ENCODE peak calls at places on chromosomes 12 and 14, in four cellular contexts. G is body of pancreas, W is omental fat pad, B is epithelial cell of esophagus. D is an unnamed sample.

GRCh38 chr12:49201595-49202295 is 12.9 kb upstream of the TUBA1A start:
- DNase-seq in G (no peak), W (no peak), B (peak), D (no peak)

GRCh38 chr14:28467611-28468010 is 299.0 kb upstream of the FOXG1 start:
- DNase-seq in G (no peak), W (no peak), B (no peak), D (no peak)

GRCh38 chr14:54000341-54000811 is 43.8 kb upstream of the BMP4 start:
- DNase-seq in G (no peak), W (no peak), B (peak), D (no peak)

GRCh38 chr12:56933826-56934625 is at the start of gene SDR9C7:
- DNase-seq in G (no peak), W (no peak), B (peak), D (no peak)

GRCh38 chr14:71891970-71892369 is 40.3 kb upstream of the RGS6 start:
- DNase-seq in G (no peak), W (no peak), B (no peak), D (no peak)

GRCh38 chr14:53035796-53036195 is 84.9 kb upstream of the FERMT2 start:
- DNase-seq in G (no peak), W (no peak), B (no peak), D (no peak)

GRCh38 chr12:13273850-13274249 is 77.3 kb downstream of the EMP1 start:
- DNase-seq in G (no peak), W (no peak), B (no peak), D (no peak)

GRCh38 chr14:68598621-68599447 is 194.0 kb downstream of the ZFP36L1 start:
- DNase-seq in G (peak), W (no peak), B (peak), D (peak)

GRCh38 chr12:131388164-131388795 is 322.6 kb upstream of the SFSWAP start:
- DNase-seq in G (no peak), W (no peak), B (no peak), D (no peak)

GRCh38 chr14:77123381-77124344 is 17.9 kb downstream of the ZDHHC22 start:
- DNase-seq in G (peak), W (no peak), B (peak), D (peak)

GRCh38 chr14:20435454-20436362 is at the start of gene KLHL33:
- DNase-seq in G (no peak), W (no peak), B (no peak), D (no peak)

GRCh38 chr12:54879132-54879531 is 24.8 kb downstream of the MUCL1 start:
- DNase-seq in G (no peak), W (no peak), B (no peak), D (no peak)

GRCh38 chr12:130713581-130713991 is 2.5 kb downstream of the RIMBP2 start:
- DNase-seq in G (no peak), W (no peak), B (no peak), D (no peak)

GRCh38 chr12:26787125-26787495 is 45.9 kb downstream of the ITPR2 start:
- DNase-seq in G (no peak), W (no peak), B (peak), D (no peak)

GRCh38 chr12:68686262-68686594 is 550 bp upstream of the NUP107 start:
- DNase-seq in G (no peak), W (no peak), B (no peak), D (no peak)

GRCh38 chr14:55136868-55137785 is 8.1 kb downstream of the LGALS3 start:
- DNase-seq in G (peak), W (no peak), B (no peak), D (no peak)

GRCh38 chr12:100843061-100843460 is 48.5 kb downstream of the ANO4 start:
- DNase-seq in G (no peak), W (no peak), B (no peak), D (no peak)

DNA sequence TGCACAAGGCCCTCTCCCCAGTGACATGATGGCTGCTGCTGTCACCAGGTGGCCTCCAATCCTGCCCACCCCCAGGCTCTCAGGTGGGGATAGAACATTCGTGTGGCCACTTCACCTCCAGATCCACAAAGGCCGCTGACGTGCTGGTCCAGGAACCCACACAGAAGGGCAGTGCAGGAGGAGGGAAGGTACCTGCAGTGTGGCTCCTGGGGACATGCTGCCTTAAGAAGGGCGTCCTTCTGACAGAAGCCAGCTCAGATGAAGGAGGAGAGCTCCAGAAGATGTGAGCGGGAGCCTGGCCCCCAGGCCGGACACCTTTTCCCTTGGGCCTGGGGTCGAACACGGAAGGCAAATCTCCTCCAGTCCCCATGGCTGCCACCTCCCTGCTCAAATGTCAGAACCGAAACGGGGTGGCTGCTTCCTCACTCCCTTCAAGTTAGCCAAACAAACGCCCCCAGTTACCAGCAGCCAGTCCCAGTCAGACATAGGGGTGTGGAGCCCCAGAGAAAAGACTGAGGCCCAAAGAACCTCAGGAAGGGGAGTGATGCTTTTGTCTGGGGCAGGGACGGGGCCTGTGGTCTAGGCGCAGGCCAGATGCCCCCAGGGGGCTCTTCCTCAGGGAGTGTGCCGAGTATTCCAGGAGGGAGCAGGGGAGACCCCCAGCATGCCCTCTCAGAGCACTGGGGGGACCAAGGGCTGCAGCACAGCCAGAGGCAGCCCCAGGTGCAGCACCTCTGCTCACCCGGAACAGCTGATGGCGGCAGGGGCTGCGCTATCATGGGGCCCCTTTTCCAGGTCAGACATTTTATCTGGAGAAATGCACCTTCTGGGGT is 155.9 kb downstream of the CALM1 start:
- DNase-seq in G (no peak), W (no peak), B (no peak), D (no peak)
- TF ChIP-seq CTCF in G (no peak), W (no peak), B (no peak), D (no peak)

DNA sequence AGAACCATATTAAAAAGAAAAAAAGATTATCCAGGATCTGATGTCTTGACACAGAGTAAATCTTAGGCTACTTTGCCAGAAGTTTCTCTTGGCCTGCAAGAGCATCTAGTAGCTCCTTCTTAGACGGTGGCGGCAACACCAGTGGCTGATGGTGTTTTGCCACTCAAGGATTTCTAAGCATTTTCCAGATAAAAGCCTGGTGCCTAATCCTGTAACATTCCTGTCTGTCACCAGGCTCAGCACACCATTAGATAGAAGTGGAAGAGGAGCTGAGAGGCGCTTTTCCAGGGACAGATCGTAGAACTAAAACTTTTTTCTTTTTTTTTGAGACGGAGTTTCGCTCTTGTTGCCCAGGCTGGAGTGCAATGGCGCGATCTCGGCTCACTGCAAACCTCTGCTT is 14.0 kb downstream of the WNT5B start:
- DNase-seq in G (no peak), W (no peak), B (no peak), D (no peak)
- TF ChIP-seq CTCF in G (no peak), W (no peak), B (no peak), D (no peak)

DNA sequence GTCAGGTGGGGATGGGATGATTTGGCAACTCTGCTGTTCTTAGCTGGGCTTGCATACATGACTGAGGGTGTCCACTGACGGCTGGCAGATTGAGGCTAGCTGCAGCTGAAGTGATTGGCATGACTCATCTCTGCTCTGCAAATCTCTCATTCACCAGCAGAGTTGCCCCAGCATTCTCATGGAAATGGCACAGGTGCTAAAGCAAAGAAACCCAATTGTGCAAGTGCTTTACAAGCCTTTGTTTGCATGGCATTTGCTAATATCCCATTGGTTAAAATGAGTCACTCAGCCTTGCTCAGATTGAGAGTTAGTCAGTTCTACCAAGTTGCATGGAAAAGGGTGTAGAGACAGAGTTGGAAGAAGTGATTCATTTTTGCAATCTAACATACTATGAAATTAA is 389.7 kb upstream of the FAR2 start:
- DNase-seq in G (no peak), W (no peak), B (peak), D (no peak)
- TF ChIP-seq CTCF in G (no peak), W (no peak), B (peak), D (no peak)

GRCh38 chr14:92093320-92093719 is 13.1 kb downstream of the ATXN3 start:
- DNase-seq in G (no peak), W (no peak), B (no peak), D (no peak)
- TF ChIP-seq CTCF in G (no peak), W (no peak), B (no peak), D (no peak)

GRCh38 chr12:69969011-69969410 is 144.0 kb downstream of the MYRFL start:
- DNase-seq in G (no peak), W (no peak), B (no peak), D (no peak)
- TF ChIP-seq CTCF in G (no peak), W (no peak), B (no peak), D (no peak)

DNA sequence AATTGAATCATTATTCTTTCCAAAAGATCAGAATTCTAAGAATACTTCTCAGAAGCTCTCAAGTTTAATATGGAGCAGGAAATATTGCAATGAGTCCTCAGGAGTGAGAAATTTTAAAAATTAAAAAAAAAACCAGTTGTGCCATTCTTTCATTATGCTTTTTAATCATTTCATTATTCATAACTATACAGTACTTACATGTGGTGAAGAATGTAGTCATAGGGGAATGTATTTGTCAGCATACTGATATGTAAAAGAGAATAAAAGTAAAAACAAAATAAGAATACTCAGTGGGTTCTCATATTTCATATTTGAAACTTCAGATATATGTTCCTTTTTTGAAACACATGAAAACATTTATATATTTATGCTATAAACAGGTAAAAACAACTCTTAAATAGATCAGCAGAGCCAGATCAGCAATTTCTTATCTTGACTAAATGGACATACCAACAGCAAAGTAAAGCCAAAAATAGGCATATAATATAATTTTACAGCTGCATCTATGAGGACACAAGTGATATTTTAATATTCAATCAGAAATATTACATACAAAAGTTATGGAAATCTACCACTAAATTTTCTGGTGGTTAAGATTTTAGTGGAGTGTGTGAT is 19.9 kb upstream of the MBIP start:
- DNase-seq in G (no peak), W (no peak), B (no peak), D (no peak)
- TF ChIP-seq CTCF in G (no peak), W (no peak), B (no peak), D (no peak)

GRCh38 chr14:106564058-106564643 is 1037.8 kb downstream of the TMEM121 start:
- DNase-seq in G (peak), W (no peak), B (no peak), D (peak)
- TF ChIP-seq CTCF in G (peak), W (no peak), B (no peak), D (peak)